ENCODE peak calls at places on chromosomes 4 and X, in four cellular contexts. L is CD8-positive, alpha-beta T cell; Z is body of pancreas; A is GM13977. F is an unnamed sample.

GRCh38 chrX:68508799-68509198 is 9.9 kb downstream of the YIPF6 start:
- DNase-seq in L (no peak), A (no peak), Z (no peak), F (no peak)

GRCh38 chr4:59094505-59094904 is 1984.3 kb upstream of the IGFBP7 start:
- DNase-seq in Z (no peak), A (no peak), L (no peak), F (no peak)

GRCh38 chr4:128333309-128334006 is 45.8 kb upstream of the PGRMC2 start:
- DNase-seq in A (no peak), Z (no peak), L (no peak), F (no peak)

GRCh38 chrX:25052798-25053534 is 37.2 kb upstream of the ARX start:
- DNase-seq in L (no peak), A (no peak), Z (no peak), F (no peak)

GRCh38 chrX:7218321-7219152 is 70.6 kb upstream of the PUDP start:
- DNase-seq in L (no peak), Z (no peak), A (no peak), F (no peak)

GRCh38 chrX:1394731-1395501 is 3.0 kb upstream of the SLC25A6 start:
- DNase-seq in L (no peak), Z (peak; percentile 13), A (no peak), F (no peak)

GRCh38 chr4:180695851-180696250 is 1547.4 kb upstream of the TENM3 start:
- DNase-seq in Z (no peak), L (no peak), A (no peak), F (no peak)

GRCh38 chr4:6962211-6963041 is 52.8 kb downstream of the TBC1D14 start:
- DNase-seq in A (no peak), L (no peak), Z (peak; percentile 57), F (no peak)

GRCh38 chr4:41134581-41134980 is 79.8 kb downstream of the APBB2 start:
- DNase-seq in Z (no peak), L (no peak), A (no peak), F (no peak)

GRCh38 chr4:158850800-158851644 is 82.2 kb downstream of the FNIP2 start:
- DNase-seq in A (peak; percentile 23), L (no peak), Z (no peak), F (no peak)

GRCh38 chr4:147837854-147838253 is 106.0 kb downstream of the ARHGAP10 start:
- DNase-seq in Z (no peak), A (no peak), L (no peak), F (no peak)

GRCh38 chr4:137470806-137471205 is 61.5 kb downstream of the PCDH18 start:
- DNase-seq in A (no peak), L (no peak), Z (no peak), F (no peak)

GRCh38 chr4:71680706-71681105 is 103.2 kb downstream of the GC start:
- DNase-seq in L (no peak), A (no peak), Z (no peak), F (no peak)

GRCh38 chrX:110421499-110422455 is 63.1 kb downstream of the RTL9 start:
- DNase-seq in L (no peak), Z (peak; percentile 90), A (no peak), F (no peak)

GRCh38 chrX:19810809-19811208 is 76.6 kb downstream of the SH3KBP1 start:
- DNase-seq in Z (no peak), L (no peak), A (no peak), F (no peak)

GRCh38 chrX:72306085-72306801 is 529 bp upstream of the CITED1 start:
- DNase-seq in A (no peak), L (no peak), Z (no peak), F (no peak)

GRCh38 chr4:105990933-105991332 is 95.7 kb downstream of the NPNT start:
- DNase-seq in Z (peak; percentile 76), A (no peak), L (no peak), F (no peak)

GRCh38 chr4:154416183-154416543 is 75.4 kb downstream of the DCHS2 start:
- DNase-seq in A (no peak), L (no peak), Z (no peak), F (peak; percentile 38)

GRCh38 chr4:104469794-104470193 is 24.9 kb downstream of the CXXC4 start:
- DNase-seq in L (no peak), A (no peak), Z (no peak), F (no peak)

GRCh38 chrX:107776649-107777535 is 641 bp upstream of the NCBP2L start:
- DNase-seq in A (peak; percentile 85), Z (peak; percentile 85), L (peak; percentile 79), F (peak; percentile 40)

GRCh38 chr4:76606662-76607265 is 171.7 kb downstream of the SHROOM3 start:
- DNase-seq in L (no peak), Z (no peak), A (no peak), F (no peak)

GRCh38 chr4:17155486-17155885 is 257.0 kb upstream of the LDB2 start:
- DNase-seq in Z (no peak), L (no peak), A (no peak), F (no peak)

GRCh38 chr4:3835527-3836040 is 69.4 kb downstream of the ADRA2C start:
- DNase-seq in Z (no peak), L (no peak), A (no peak), F (no peak)

GRCh38 chr4:126851391-126851790 is 781.4 kb upstream of the INTU start:
- DNase-seq in A (no peak), Z (no peak), L (no peak), F (no peak)

GRCh38 chr4:29770627-29771026 is 949.5 kb upstream of the PCDH7 start:
- DNase-seq in A (no peak), L (no peak), Z (no peak), F (no peak)

GRCh38 chr4:83617371-83618021 is 81.6 kb downstream of the GPAT3 start:
- DNase-seq in L (no peak), A (no peak), Z (no peak), F (no peak)

GRCh38 chr4:6402566-6403399 is 69.6 kb downstream of the PPP2R2C start:
- DNase-seq in A (no peak), Z (no peak), L (no peak), F (no peak)

GRCh38 chr4:6332042-6332668 is 62.5 kb downstream of the WFS1 start:
- DNase-seq in A (peak; percentile 62), Z (no peak), L (peak; percentile 53), F (peak; percentile 58)

GRCh38 chr4:94507708-94508107 is 56.0 kb downstream of the PDLIM5 start:
- DNase-seq in L (no peak), Z (peak; percentile 37), A (no peak), F (no peak)

GRCh38 chrX:29935455-29935854 is 279.9 kb upstream of the MAGEB2 start:
- DNase-seq in L (no peak), Z (no peak), A (no peak), F (no peak)

GRCh38 chrX:133333154-133333750 is 82.0 kb downstream of the GPC4 start:
- DNase-seq in Z (no peak), L (no peak), A (no peak), F (no peak)

GRCh38 chr4:83490876-83491450 is 6.1 kb upstream of the ABRAXAS1 start:
- DNase-seq in A (peak; percentile 52), Z (no peak), L (no peak), F (no peak)

GRCh38 chr4:112704991-112705845 is 68.3 kb downstream of the LARP7 start:
- DNase-seq in A (peak; percentile 42), L (no peak), Z (peak; percentile 42), F (peak; percentile 25)

DNA sequence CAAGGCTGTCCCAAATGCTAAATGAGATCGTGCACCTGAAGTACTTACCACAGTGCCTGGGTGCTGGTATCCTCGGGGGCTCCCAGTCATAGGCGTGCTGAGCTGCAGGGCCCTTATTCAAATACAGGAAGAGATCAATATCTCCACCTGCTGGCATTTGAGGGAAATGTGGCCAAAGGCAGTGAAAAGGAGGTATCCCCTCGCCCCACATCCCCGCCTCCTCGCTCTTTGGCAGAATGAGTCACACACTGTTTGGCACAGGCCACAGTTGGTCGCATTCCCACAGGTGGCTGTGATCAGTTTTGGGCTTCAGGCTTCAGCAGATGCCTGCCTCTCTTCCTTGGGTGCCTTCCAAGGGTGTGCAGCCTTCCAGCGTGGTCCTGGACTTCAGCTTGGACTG is 28.4 kb downstream of the ZNF185 start:
- DNase-seq in Z (peak; percentile 85), L (peak; percentile 53), A (peak; percentile 76), F (peak; percentile 41)
- TF ChIP-seq CTCF in Z (peak; percentile 40), L (peak; percentile 20), A (peak; percentile 66), F (peak; percentile 55)

DNA sequence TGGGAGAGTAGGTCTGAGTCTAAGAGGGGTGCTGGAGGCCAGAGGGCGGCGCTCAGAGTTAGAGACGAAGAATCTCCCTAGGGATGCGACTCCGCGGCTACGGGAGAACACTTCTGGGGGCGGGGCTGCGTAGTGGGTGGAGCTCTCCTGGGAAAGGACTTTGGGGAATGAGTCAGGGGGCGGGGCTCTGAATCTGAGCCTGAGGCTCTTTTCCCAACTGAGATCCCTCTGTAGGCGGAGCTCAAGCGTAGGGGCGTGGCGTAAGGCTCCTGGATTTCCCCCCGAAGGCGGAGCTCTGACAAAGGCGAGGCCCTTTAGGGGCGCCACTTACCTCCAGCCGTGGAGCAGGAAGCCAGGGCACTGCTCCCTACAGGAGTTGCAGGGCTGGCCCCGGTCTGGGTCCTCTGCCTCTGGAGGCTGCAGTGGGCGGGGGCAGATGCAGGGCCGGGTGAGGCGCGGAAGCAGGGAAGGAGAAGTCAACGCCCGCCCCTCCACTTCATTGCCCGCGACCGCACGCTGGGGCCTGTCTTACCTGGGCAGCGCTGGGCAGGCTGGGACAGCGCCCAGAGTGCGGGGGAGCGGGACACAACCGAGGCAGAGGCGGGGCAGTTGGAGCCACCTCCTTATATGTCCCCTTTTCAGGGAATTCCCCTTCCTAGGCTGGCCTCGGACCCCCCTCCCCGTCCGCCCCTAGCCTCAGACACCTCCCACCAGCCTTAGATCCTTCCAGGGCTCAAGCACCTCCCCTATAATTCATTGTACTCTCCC is 1.7 kb downstream of the PRICKLE3 start:
- DNase-seq in Z (peak; percentile 94), L (no peak), A (no peak), F (peak; percentile 78)
- TF ChIP-seq CTCF in Z (peak; percentile 6), L (no peak), A (no peak), F (no peak)

GRCh38 chrX:154991039-154991438 is 31.5 kb downstream of the F8 start:
- DNase-seq in L (no peak), Z (no peak), A (no peak), F (no peak)

GRCh38 chrX:154988719-154989118 is 33.8 kb downstream of the F8 start:
- DNase-seq in A (no peak), Z (no peak), L (no peak), F (no peak)

GRCh38 chrX:154990496-154990895 is 32.0 kb downstream of the F8 start:
- DNase-seq in A (no peak), L (no peak), Z (no peak), F (no peak)

GRCh38 chrX:154987940-154988339 is 34.6 kb downstream of the F8 start:
- DNase-seq in A (no peak), Z (no peak), L (no peak), F (no peak)

GRCh38 chrX:154986826-154987575 is 35.5 kb downstream of the F8 start:
- DNase-seq in A (no peak), Z (no peak), L (no peak), F (no peak)
- TF ChIP-seq CTCF in A (peak; percentile 15), Z (peak; percentile 19), L (no peak), F (no peak)

GRCh38 chrX:46910415-46910814 is 1.8 kb upstream of the JADE3 start:
- DNase-seq in A (no peak), L (no peak), Z (no peak), F (no peak)
- TF ChIP-seq CTCF in A (no peak), L (no peak), Z (no peak), F (no peak)

GRCh38 chr4:1826531-1827350 is 29.2 kb downstream of the LETM1 start:
- DNase-seq in Z (no peak), L (no peak), A (no peak), F (no peak)
- TF ChIP-seq CTCF in Z (no peak), L (no peak), A (no peak), F (no peak)

GRCh38 chrX:50684871-50685270 is 129.1 kb downstream of the SHROOM4 start:
- DNase-seq in A (no peak), L (no peak), Z (no peak), F (no peak)

GRCh38 chrX:50677789-50678188 is 136.2 kb downstream of the SHROOM4 start:
- DNase-seq in L (no peak), Z (no peak), A (no peak), F (no peak)

GRCh38 chrX:50680990-50681389 is 133.0 kb downstream of the SHROOM4 start:
- DNase-seq in L (no peak), Z (no peak), A (no peak), F (no peak)
- TF ChIP-seq CTCF in L (no peak), Z (peak; percentile 30), A (no peak), F (peak; percentile 54)